ENCODE peak calls at places on chromosomes 5 and 9, in eight cellular contexts. W is AG10803, E is body of pancreas, C is fibroblast of lung, S is T-helper 9 cell, L is NCI-H1930, J is LoVo, N is AG08395. F is an unnamed sample.
A peak's percentile ranks its signal among the peaks of the same experiment; 100 is the strongest.

GRCh38 chr9:89144242-89144641 is 34.4 kb downstream of the SHC3 start:
- DNase-seq in W (no peak), E (no peak), C (peak; percentile 35), S (no peak), L (no peak), J (no peak), N (no peak), F (no peak)

GRCh38 chr5:82054004-82054710 is 82.3 kb downstream of the ATG10 start:
- DNase-seq in W (no peak), E (no peak), C (no peak), S (no peak), L (no peak), J (no peak), N (no peak), F (no peak)

GRCh38 chr5:124560370-124560769 is 186.1 kb downstream of the ZNF608 start:
- DNase-seq in W (no peak), E (no peak), C (no peak), S (no peak), L (no peak), J (no peak), N (no peak), F (no peak)

GRCh38 chr5:850511-851006 is at the start of gene ZDHHC11:
- DNase-seq in W (no peak), E (no peak), C (no peak), S (no peak), L (no peak), J (no peak), N (no peak), F (no peak)

GRCh38 chr9:121765021-121765950 is 113.9 kb downstream of the DAB2IP start:
- DNase-seq in W (peak; percentile 64), E (peak; percentile 83), C (peak; percentile 60), S (no peak), L (no peak), J (no peak), N (peak; percentile 83), F (no peak)

GRCh38 chr9:107423540-107423939 is 66.0 kb downstream of the KLF4 start:
- DNase-seq in W (no peak), E (no peak), C (no peak), S (no peak), L (no peak), J (no peak), N (no peak), F (no peak)

GRCh38 chr5:53256746-53257145 is 147.2 kb upstream of the MOCS2 start:
- DNase-seq in W (peak; percentile 30), E (no peak), C (peak; percentile 98), S (no peak), L (no peak), J (no peak), N (no peak), F (no peak)

GRCh38 chr5:65035212-65036206 is 266.8 kb downstream of the CWC27 start:
- DNase-seq in W (peak; percentile 87), E (peak; percentile 90), C (peak; percentile 94), S (peak; percentile 76), L (peak; percentile 69), J (peak; percentile 93), N (peak; percentile 97), F (peak; percentile 69)

GRCh38 chr9:137150485-137151060 is 11.6 kb downstream of the GRIN1 start:
- DNase-seq in W (no peak), E (peak; percentile 56), C (no peak), S (no peak), L (no peak), J (peak; percentile 75), N (no peak), F (no peak)

GRCh38 chr5:127909078-127909477 is 174.5 kb upstream of the SLC12A2 start:
- DNase-seq in W (peak; percentile 55), E (peak; percentile 56), C (peak; percentile 46), S (no peak), L (no peak), J (peak; percentile 60), N (peak; percentile 29), F (peak; percentile 11)

GRCh38 chr5:75364571-75365280 is 27.7 kb downstream of the HMGCR start:
- DNase-seq in W (no peak), E (no peak), C (no peak), S (no peak), L (no peak), J (no peak), N (no peak), F (no peak)

GRCh38 chr5:167708449-167708848 is 583.0 kb upstream of the WWC1 start:
- DNase-seq in W (peak; percentile 54), E (no peak), C (no peak), S (no peak), L (no peak), J (no peak), N (no peak), F (no peak)

GRCh38 chr5:92019376-92019990 is 636.4 kb upstream of the ARRDC3 start:
- DNase-seq in W (no peak), E (no peak), C (peak; percentile 55), S (no peak), L (no peak), J (peak; percentile 52), N (no peak), F (no peak)